ENCODE peak calls at places on chromosomes 13 and 19, in eight cellular contexts. E, W, M, I, C, N, V and X are unnamed samples. For H3K9me3 and H3K4me1, the result is how much of the 10 kb centered on the place peaks cover.

GRCh38 chr19:37074819-37075362 is 3.3 kb upstream of the ZNF420 start:
- DNase-seq in E (no peak), W (no peak), M (no peak), I (no peak), C (no peak), N (no peak), V (no peak), X (no peak)

GRCh38 chr19:18781885-18782527 is 9.1 kb downstream of the COMP start:
- DNase-seq in E (no peak), W (no peak), M (no peak), I (no peak), C (no peak), N (no peak), V (no peak), X (no peak)

GRCh38 chr19:813359-814107 is 8.2 kb downstream of the PLPPR3 start:
- DNase-seq in E (no peak), W (no peak), M (no peak), I (no peak), C (no peak), N (no peak), V (no peak), X (no peak)

GRCh38 chr13:42788601-42789000 is 7.2 kb downstream of the FAM216B start:
- DNase-seq in E (no peak), W (no peak), M (no peak), I (peak), C (no peak), N (no peak), V (no peak), X (no peak)

GRCh38 chr13:32022292-32022691 is 9.3 kb upstream of the FRY start:
- DNase-seq in E (no peak), W (peak), M (no peak), I (no peak), C (no peak), N (no peak), V (no peak), X (no peak)

GRCh38 chr19:15759962-15760565 is 22.3 kb downstream of the OR10H3 start:
- DNase-seq in E (peak), W (no peak), M (peak), I (peak), C (no peak), N (no peak), V (no peak), X (no peak)

GRCh38 chr13:30002577-30002976 is 152.2 kb upstream of the UBL3 start:
- DNase-seq in E (no peak), W (no peak), M (no peak), I (peak), C (no peak), N (peak), V (no peak), X (no peak)

GRCh38 chr19:2055871-2056809 is 5.1 kb upstream of the MKNK2 start:
- DNase-seq in E (peak), W (no peak), M (peak), I (peak), C (peak), N (peak), V (peak), X (no peak)

GRCh38 chr13:75316427-75316826 is 165.5 kb downstream of the TBC1D4 start:
- DNase-seq in E (no peak), W (no peak), M (no peak), I (peak), C (no peak), N (peak), V (no peak), X (no peak)

GRCh38 chr19:19677579-19677978 is 8.9 kb downstream of the ZNF101 start:
- DNase-seq in E (no peak), W (no peak), M (no peak), I (no peak), C (no peak), N (no peak), V (no peak), X (no peak)

GRCh38 chr13:86282450-86282849 is 483.2 kb upstream of the SLITRK6 start:
- DNase-seq in E (no peak), W (no peak), M (no peak), I (peak), C (no peak), N (no peak), V (no peak), X (peak)

GRCh38 chr13:110932588-110932987 is 17.7 kb upstream of the ANKRD10 start:
- DNase-seq in E (no peak), W (no peak), M (no peak), I (no peak), C (no peak), N (no peak), V (no peak), X (no peak)
- H3K9me3 ChIP-seq in E (under half), W (under half), M (under half), I (under half), C (under half), N (under half), V (under half), X (under half)

GRCh38 chr19:14135355-14135754 is 1.0 kb downstream of the ASF1B start:
- DNase-seq in E (no peak), W (no peak), M (no peak), I (no peak), C (no peak), N (no peak), V (no peak), X (no peak)

GRCh38 chr19:14139944-14140343 is 3.6 kb upstream of the ASF1B start:
- DNase-seq in E (no peak), W (peak), M (no peak), I (no peak), C (no peak), N (no peak), V (no peak), X (no peak)

GRCh38 chr19:14138576-14139265 is 2.3 kb upstream of the ASF1B start:
- DNase-seq in E (no peak), W (no peak), M (no peak), I (no peak), C (no peak), N (peak), V (no peak), X (no peak)

GRCh38 chr19:14136509-14137281 is at the start of gene ASF1B:
- DNase-seq in E (peak), W (peak), M (peak), I (peak), C (peak), N (peak), V (peak), X (peak)

GRCh38 chr19:14135985-14136508 is 342 bp downstream of the ASF1B start:
- DNase-seq in E (no peak), W (no peak), M (no peak), I (no peak), C (no peak), N (no peak), V (no peak), X (no peak)
- H3K4me1 ChIP-seq in E (under half), W (under half), M (under half), I (under half), C (under half), N (under half), V (under half), X (under half)

DNA sequence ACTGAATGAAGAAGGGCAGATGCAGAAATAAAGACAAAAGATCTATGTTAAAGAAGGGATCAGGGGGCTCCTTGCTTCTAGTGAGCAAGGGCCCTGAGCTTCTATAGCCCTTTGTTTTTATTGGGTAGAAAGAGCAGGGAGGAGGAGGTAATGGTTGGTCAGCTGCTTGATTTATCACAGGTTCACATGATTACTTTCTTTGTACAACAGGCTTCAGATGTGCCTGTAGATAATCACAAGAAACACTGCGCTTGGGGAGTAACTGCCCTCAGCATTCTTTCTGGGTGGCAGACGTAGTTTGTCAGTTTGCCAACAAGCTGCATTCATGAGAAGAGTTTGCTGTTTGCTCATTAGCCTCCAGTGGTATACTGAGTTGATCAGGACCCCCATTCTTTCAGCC is 4.8 kb upstream of the ZNF439 start:
- DNase-seq in E (no peak), W (no peak), M (no peak), I (no peak), C (peak), N (peak), V (no peak), X (no peak)
- TF ChIP-seq EZH2phosphoT487 in E (no peak), W (no peak), M (no peak), I (no peak), C (no peak), N (no peak), V (no peak), X (no peak)

GRCh38 chr19:51938936-51939335 is 11.7 kb downstream of the ZNF613 start:
- DNase-seq in E (no peak), W (no peak), M (no peak), I (no peak), C (no peak), N (no peak), V (no peak), X (no peak)
- H3K9me3 ChIP-seq in E (under half), W (under half), M (under half), I (half or more), C (under half), N (under half), V (under half), X (under half)

GRCh38 chr19:33802801-33803200 is 6.1 kb downstream of the KCTD15 start:
- DNase-seq in E (no peak), W (no peak), M (no peak), I (no peak), C (no peak), N (no peak), V (no peak), X (no peak)
- H3K4me1 ChIP-seq in E (under half), W (under half), M (under half), I (under half), C (under half), N (under half), V (under half), X (under half)

GRCh38 chr19:7554565-7554964 is 19.0 kb downstream of the PNPLA6 start:
- DNase-seq in E (no peak), W (no peak), M (no peak), I (no peak), C (no peak), N (no peak), V (no peak), X (no peak)
- TF ChIP-seq EZH2phosphoT487 in E (no peak), W (no peak), M (no peak), I (no peak), C (no peak), N (no peak), V (no peak), X (no peak)